ENCODE peak calls at places on chromosomes 12 and 14, in six cellular contexts. L is heart right ventricle; A is left cardiac atrium; F is KBM-7; O is EH; X is activated T-cell treated with anti-CD3 and anti-CD28 coated beads, Interleukin-2, amount 50 U/mL, for 1 hour. J is an unnamed sample.

GRCh38 chr12:62632521-62632920 is 165.9 kb downstream of the MON2 start:
- DNase-seq in O (peak; percentile 35), A (peak; percentile 64), L (peak; percentile 41), X (peak; percentile 23), F (no peak), J (no peak)

GRCh38 chr12:116162071-116162470 is 115.4 kb downstream of the MED13L start:
- DNase-seq in F (no peak), L (no peak), X (no peak), A (no peak), O (no peak), J (no peak)

GRCh38 chr14:105141486-105142281 is 26.9 kb downstream of the JAG2 start:
- DNase-seq in O (no peak), F (no peak), X (no peak), L (no peak), A (peak; percentile 16), J (no peak)

GRCh38 chr14:23930742-23931141 is 22.8 kb upstream of the DHRS4 start:
- DNase-seq in L (no peak), F (no peak), A (no peak), O (peak; percentile 59), X (no peak), J (no peak)

GRCh38 chr14:21026251-21026987 is 1.6 kb upstream of the NDRG2 start:
- DNase-seq in L (no peak), A (no peak), O (no peak), X (no peak), F (no peak), J (no peak)

GRCh38 chr14:63949696-63950095 is 96.9 kb downstream of the SYNE2 start:
- DNase-seq in A (no peak), L (no peak), X (no peak), F (no peak), O (peak; percentile 3), J (no peak)

GRCh38 chr14:104888489-104889373 is 23.7 kb downstream of the CEP170B start:
- DNase-seq in F (no peak), O (no peak), A (no peak), L (no peak), X (no peak), J (no peak)

GRCh38 chr12:107917912-107918800 is 143.7 kb downstream of the ASCL4 start:
- DNase-seq in F (peak; percentile 18), O (peak; percentile 23), X (no peak), L (no peak), A (no peak), J (peak; percentile 32)

GRCh38 chr14:75249251-75249957 is 29.2 kb upstream of the FOS start:
- DNase-seq in A (no peak), O (no peak), L (no peak), X (peak; percentile 75), F (peak; percentile 64), J (no peak)

GRCh38 chr12:31120392-31121008 is 46.8 kb downstream of the DDX11 start:
- DNase-seq in F (no peak), A (no peak), L (no peak), O (no peak), X (no peak), J (no peak)

GRCh38 chr12:39125580-39125979 is 220.2 kb upstream of the CPNE8 start:
- DNase-seq in O (no peak), X (no peak), A (no peak), F (no peak), L (no peak), J (no peak)

GRCh38 chr12:128970941-128971340 is 117.7 kb downstream of the GLT1D1 start:
- DNase-seq in L (no peak), F (no peak), X (no peak), A (no peak), O (no peak), J (no peak)

GRCh38 chr12:63348544-63348943 is 197.5 kb upstream of the AVPR1A start:
- DNase-seq in L (no peak), O (no peak), A (no peak), X (no peak), F (no peak), J (no peak)

GRCh38 chr12:104370989-104371870 is 67.7 kb downstream of the EID3 start:
- DNase-seq in L (no peak), O (peak; percentile 91), F (no peak), A (no peak), X (no peak), J (no peak)

GRCh38 chr12:49588761-49589516 is 16.5 kb downstream of the FAM186B start:
- DNase-seq in F (no peak), O (no peak), L (no peak), X (no peak), A (no peak), J (no peak)

GRCh38 chr12:127480775-127481314 is 786.1 kb upstream of the TMEM132C start:
- DNase-seq in O (no peak), L (no peak), A (no peak), F (peak; percentile 18), X (no peak), J (no peak)

GRCh38 chr12:47742253-47742825 is 16.3 kb downstream of the RAPGEF3 start:
- DNase-seq in F (peak; percentile 64), A (no peak), L (peak; percentile 45), X (peak; percentile 78), O (peak; percentile 39), J (peak; percentile 26)

GRCh38 chr14:31405599-31406251 is 14.6 kb downstream of the HEATR5A start:
- DNase-seq in X (no peak), L (no peak), F (no peak), O (no peak), A (no peak), J (no peak)

GRCh38 chr14:76705214-76705613 is 56.1 kb upstream of the VASH1 start:
- DNase-seq in O (no peak), L (no peak), A (no peak), F (no peak), X (no peak), J (no peak)

GRCh38 chr14:69611264-69612013 is at the start of gene SUSD6:
- DNase-seq in A (peak; percentile 92), L (peak; percentile 91), F (peak; percentile 70), O (peak; percentile 90), X (peak; percentile 92), J (peak; percentile 66)

GRCh38 chr14:76918751-76919421 is 92.7 kb downstream of the LRRC74A start:
- DNase-seq in O (peak; percentile 99), X (no peak), L (peak; percentile 93), A (peak; percentile 97), F (peak; percentile 57), J (peak; percentile 73)

GRCh38 chr14:69633238-69633637 is 21.8 kb downstream of the SUSD6 start:
- DNase-seq in X (no peak), L (no peak), O (no peak), A (no peak), F (no peak), J (no peak)

GRCh38 chr12:115176741-115177400 is 492.9 kb upstream of the TBX3 start:
- DNase-seq in A (no peak), O (peak; percentile 78), X (no peak), F (no peak), L (no peak), J (no peak)

GRCh38 chr14:38663382-38663781 is 407.5 kb upstream of the CLEC14A start:
- DNase-seq in O (no peak), F (no peak), A (no peak), L (no peak), X (no peak), J (no peak)

GRCh38 chr14:75238728-75239455 is 39.7 kb upstream of the FOS start:
- DNase-seq in A (peak; percentile 48), L (no peak), O (no peak), F (no peak), X (no peak), J (no peak)

GRCh38 chr12:113002155-113002554 is 23.8 kb downstream of the OAS2 start:
- DNase-seq in O (no peak), L (no peak), X (no peak), A (no peak), F (no peak), J (peak; percentile 4)

GRCh38 chr12:101414533-101415119 is 7.1 kb upstream of the ARL1 start:
- DNase-seq in X (no peak), A (no peak), L (peak; percentile 30), F (peak; percentile 61), O (peak; percentile 63), J (peak; percentile 73)

GRCh38 chr14:101603096-101603495 is 41.8 kb downstream of the DIO3 start:
- DNase-seq in L (no peak), O (no peak), X (no peak), F (no peak), A (no peak), J (no peak)

GRCh38 chr12:103836345-103836744 is 4.7 kb downstream of the NT5DC3 start:
- DNase-seq in A (no peak), L (no peak), X (no peak), F (no peak), O (no peak), J (no peak)

GRCh38 chr12:19021646-19022045 is 107.9 kb upstream of the PLEKHA5 start:
- DNase-seq in L (no peak), A (no peak), F (no peak), O (peak; percentile 24), X (no peak), J (no peak)

GRCh38 chr14:45359766-45360165 is 106.8 kb upstream of the MIS18BP1 start:
- DNase-seq in X (no peak), O (peak; percentile 37), A (no peak), L (no peak), F (no peak), J (no peak)

GRCh38 chr12:62472472-62472871 is 5.8 kb downstream of the MON2 start:
- DNase-seq in A (no peak), L (no peak), O (peak; percentile 42), X (no peak), F (no peak), J (no peak)

GRCh38 chr14:39558525-39558924 is 126.3 kb upstream of the FBXO33 start:
- DNase-seq in F (no peak), A (no peak), L (no peak), O (no peak), X (no peak), J (no peak)

GRCh38 chr12:92331383-92331782 is 185.7 kb upstream of the BTG1 start:
- DNase-seq in L (no peak), F (no peak), X (no peak), A (no peak), O (no peak), J (no peak)